ENCODE peak calls at places on chromosomes 11 and 22, in six cellular contexts. C, O, A, J, F and Z are unnamed samples.

GRCh38 chr22:30423296-30423958 is 2.1 kb upstream of the MTFP1 start:
- DNase-seq in C (no peak), O (no peak), A (no peak), J (no peak), F (no peak), Z (no peak)

GRCh38 chr11:119615003-119615878 is 113.8 kb downstream of the NECTIN1 start:
- DNase-seq in C (peak), O (no peak), A (no peak), J (no peak), F (no peak), Z (no peak)

GRCh38 chr11:57762235-57762866 is 749 bp downstream of the CTNND1 start:
- DNase-seq in C (no peak), O (no peak), A (peak), J (no peak), F (no peak), Z (no peak)

GRCh38 chr11:110355011-110355744 is 58.8 kb upstream of the RDX start:
- DNase-seq in C (no peak), O (peak), A (peak), J (no peak), F (no peak), Z (no peak)

GRCh38 chr11:129625930-129626329 is 189.7 kb upstream of the TMEM45B start:
- DNase-seq in C (no peak), O (no peak), A (peak), J (no peak), F (no peak), Z (no peak)

GRCh38 chr11:77039491-77040400 is 5.5 kb downstream of the B3GNT6 start:
- DNase-seq in C (no peak), O (peak), A (no peak), J (no peak), F (peak), Z (peak)

GRCh38 chr22:34878996-34879395 is 187.0 kb upstream of the ISX start:
- DNase-seq in C (no peak), O (no peak), A (no peak), J (no peak), F (no peak), Z (no peak)

GRCh38 chr11:100630898-100631297 is 56.2 kb upstream of the ARHGAP42 start:
- DNase-seq in C (no peak), O (no peak), A (no peak), J (no peak), F (no peak), Z (no peak)

GRCh38 chr22:39472570-39473556 is 16.1 kb downstream of the MGAT3 start:
- DNase-seq in C (no peak), O (no peak), A (no peak), J (no peak), F (no peak), Z (no peak)

GRCh38 chr11:29405305-29405704 is 611.5 kb downstream of the KCNA4 start:
- DNase-seq in C (no peak), O (no peak), A (no peak), J (no peak), F (no peak), Z (no peak)

GRCh38 chr11:116536416-116536815 is 236.4 kb downstream of the BUD13 start:
- DNase-seq in C (no peak), O (no peak), A (no peak), J (no peak), F (no peak), Z (no peak)

GRCh38 chr11:15754221-15754620 is 602.1 kb downstream of the SOX6 start:
- DNase-seq in C (no peak), O (no peak), A (no peak), J (no peak), F (no peak), Z (no peak)

GRCh38 chr11:132361011-132361550 is 990.7 kb downstream of the NTM start:
- DNase-seq in C (no peak), O (no peak), A (no peak), J (no peak), F (no peak), Z (no peak)

GRCh38 chr11:46342237-46342636 is 5.0 kb upstream of the DGKZ start:
- DNase-seq in C (no peak), O (no peak), A (no peak), J (no peak), F (no peak), Z (no peak)

GRCh38 chr11:22634897-22635629 is 9.4 kb upstream of the FANCF start:
- DNase-seq in C (no peak), O (no peak), A (peak), J (no peak), F (no peak), Z (no peak)

GRCh38 chr11:67274768-67275605 is 8.7 kb downstream of the GRK2 start:
- DNase-seq in C (no peak), O (peak), A (no peak), J (no peak), F (no peak), Z (no peak)

GRCh38 chr11:130070829-130071205 is 1.1 kb downstream of the APLP2 start:
- DNase-seq in C (no peak), O (peak), A (peak), J (no peak), F (no peak), Z (no peak)

GRCh38 chr11:15055620-15056356 is 17.6 kb upstream of the CALCB start:
- DNase-seq in C (no peak), O (no peak), A (peak), J (no peak), F (no peak), Z (no peak)

GRCh38 chr11:81007046-81007445 is 1566.2 kb upstream of the TENM4 start:
- DNase-seq in C (no peak), O (no peak), A (no peak), J (no peak), F (no peak), Z (no peak)

GRCh38 chr11:794013-794765 is 3.9 kb downstream of the SLC25A22 start:
- DNase-seq in C (no peak), O (no peak), A (no peak), J (no peak), F (no peak), Z (no peak)

GRCh38 chr22:49446145-49446758 is 381.4 kb downstream of the BRD1 start:
- DNase-seq in C (no peak), O (no peak), A (no peak), J (no peak), F (no peak), Z (no peak)

GRCh38 chr11:62592216-62592815 is 993 bp upstream of the TUT1 start:
- DNase-seq in C (no peak), O (no peak), A (no peak), J (peak), F (no peak), Z (no peak)